ENCODE peak calls at places on chromosome 13, in six cellular contexts. One of them, this sample, is unnamed.

GRCh38 chr13:80036845-80037504 is 304.0 kb downstream of the SPRY2 start:
- DNase-seq in endodermal cell: no peak
- DNase-seq in ovary: no peak
- DNase-seq in vagina: no peak
- DNase-seq in fibroblast of the aortic adventitia: no peak
- DNase-seq in type B pancreatic cell: no peak
- DNase-seq in this sample: no peak

GRCh38 chr13:80955487-80955886 is 614.6 kb upstream of the SPRY2 start:
- DNase-seq in endodermal cell: no peak
- DNase-seq in ovary: no peak
- DNase-seq in vagina: no peak
- DNase-seq in fibroblast of the aortic adventitia: no peak
- DNase-seq in type B pancreatic cell: no peak
- DNase-seq in this sample: no peak

GRCh38 chr13:66532146-66532545 is 698.0 kb downstream of the PCDH9 start:
- DNase-seq in endodermal cell: no peak
- DNase-seq in ovary: no peak
- DNase-seq in vagina: no peak
- DNase-seq in fibroblast of the aortic adventitia: peak
- DNase-seq in type B pancreatic cell: no peak
- DNase-seq in this sample: no peak

GRCh38 chr13:97577026-97577425 is 143.1 kb downstream of the RAP2A start:
- DNase-seq in endodermal cell: no peak
- DNase-seq in ovary: no peak
- DNase-seq in vagina: no peak
- DNase-seq in fibroblast of the aortic adventitia: no peak
- DNase-seq in type B pancreatic cell: no peak
- DNase-seq in this sample: no peak

GRCh38 chr13:81487151-81487550 is 1146.2 kb upstream of the SPRY2 start:
- DNase-seq in endodermal cell: peak
- DNase-seq in ovary: no peak
- DNase-seq in vagina: no peak
- DNase-seq in fibroblast of the aortic adventitia: no peak
- DNase-seq in type B pancreatic cell: no peak
- DNase-seq in this sample: no peak

GRCh38 chr13:79527698-79528097 is 46.7 kb downstream of the NDFIP2 start:
- DNase-seq in endodermal cell: no peak
- DNase-seq in ovary: no peak
- DNase-seq in vagina: no peak
- DNase-seq in fibroblast of the aortic adventitia: no peak
- DNase-seq in type B pancreatic cell: no peak
- DNase-seq in this sample: no peak

GRCh38 chr13:25397763-25398162 is 26.0 kb downstream of the ATP8A2 start:
- DNase-seq in endodermal cell: peak
- DNase-seq in ovary: no peak
- DNase-seq in vagina: no peak
- DNase-seq in fibroblast of the aortic adventitia: no peak
- DNase-seq in type B pancreatic cell: no peak
- DNase-seq in this sample: no peak

GRCh38 chr13:32669030-32669646 is 82.9 kb downstream of the PDS5B start:
- DNase-seq in endodermal cell: no peak
- DNase-seq in ovary: no peak
- DNase-seq in vagina: no peak
- DNase-seq in fibroblast of the aortic adventitia: peak
- DNase-seq in type B pancreatic cell: no peak
- DNase-seq in this sample: no peak

GRCh38 chr13:110571897-110572777 is 10.6 kb upstream of the RAB20 start:
- DNase-seq in endodermal cell: peak
- DNase-seq in ovary: no peak
- DNase-seq in vagina: peak
- DNase-seq in fibroblast of the aortic adventitia: no peak
- DNase-seq in type B pancreatic cell: no peak
- DNase-seq in this sample: no peak

GRCh38 chr13:78630509-78630908 is 27.2 kb upstream of the POU4F1 start:
- DNase-seq in endodermal cell: no peak
- DNase-seq in ovary: no peak
- DNase-seq in vagina: no peak
- DNase-seq in fibroblast of the aortic adventitia: no peak
- DNase-seq in type B pancreatic cell: no peak
- DNase-seq in this sample: no peak

GRCh38 chr13:79871594-79871993 is 390.6 kb downstream of the NDFIP2 start:
- DNase-seq in endodermal cell: no peak
- DNase-seq in ovary: no peak
- DNase-seq in vagina: no peak
- DNase-seq in fibroblast of the aortic adventitia: no peak
- DNase-seq in type B pancreatic cell: no peak
- DNase-seq in this sample: no peak

GRCh38 chr13:33785384-33785783 is 32.6 kb upstream of the RFC3 start:
- DNase-seq in endodermal cell: no peak
- DNase-seq in ovary: no peak
- DNase-seq in vagina: no peak
- DNase-seq in fibroblast of the aortic adventitia: no peak
- DNase-seq in type B pancreatic cell: no peak
- DNase-seq in this sample: no peak

GRCh38 chr13:43405457-43405856 is 381.3 kb downstream of the ENOX1 start:
- DNase-seq in endodermal cell: no peak
- DNase-seq in ovary: no peak
- DNase-seq in vagina: no peak
- DNase-seq in fibroblast of the aortic adventitia: peak
- DNase-seq in type B pancreatic cell: no peak
- DNase-seq in this sample: no peak

GRCh38 chr13:51894239-51894638 is 32.5 kb downstream of the CCDC70 start:
- DNase-seq in endodermal cell: peak
- DNase-seq in ovary: no peak
- DNase-seq in vagina: no peak
- DNase-seq in fibroblast of the aortic adventitia: no peak
- DNase-seq in type B pancreatic cell: peak
- DNase-seq in this sample: no peak

GRCh38 chr13:24251525-24251924 is 57.9 kb upstream of the C1QTNF9 start:
- DNase-seq in endodermal cell: no peak
- DNase-seq in ovary: no peak
- DNase-seq in vagina: no peak
- DNase-seq in fibroblast of the aortic adventitia: no peak
- DNase-seq in type B pancreatic cell: no peak
- DNase-seq in this sample: no peak

GRCh38 chr13:40777166-40777956 is 6.4 kb upstream of the MRPS31 start:
- DNase-seq in endodermal cell: peak
- DNase-seq in ovary: no peak
- DNase-seq in vagina: no peak
- DNase-seq in fibroblast of the aortic adventitia: peak
- DNase-seq in type B pancreatic cell: no peak
- DNase-seq in this sample: no peak

GRCh38 chr13:101514695-101515275 is 62.3 kb downstream of the ITGBL1 start:
- DNase-seq in endodermal cell: peak
- DNase-seq in ovary: no peak
- DNase-seq in vagina: no peak
- DNase-seq in fibroblast of the aortic adventitia: peak
- DNase-seq in type B pancreatic cell: no peak
- DNase-seq in this sample: no peak

GRCh38 chr13:47875206-47875605 is 125.9 kb downstream of the SUCLA2 start:
- DNase-seq in endodermal cell: no peak
- DNase-seq in ovary: no peak
- DNase-seq in vagina: no peak
- DNase-seq in fibroblast of the aortic adventitia: no peak
- DNase-seq in type B pancreatic cell: no peak
- DNase-seq in this sample: no peak

GRCh38 chr13:113431171-113431570 is 22.1 kb downstream of the ADPRHL1 start:
- DNase-seq in endodermal cell: no peak
- DNase-seq in ovary: no peak
- DNase-seq in vagina: no peak
- DNase-seq in fibroblast of the aortic adventitia: no peak
- DNase-seq in type B pancreatic cell: no peak
- DNase-seq in this sample: no peak

DNA sequence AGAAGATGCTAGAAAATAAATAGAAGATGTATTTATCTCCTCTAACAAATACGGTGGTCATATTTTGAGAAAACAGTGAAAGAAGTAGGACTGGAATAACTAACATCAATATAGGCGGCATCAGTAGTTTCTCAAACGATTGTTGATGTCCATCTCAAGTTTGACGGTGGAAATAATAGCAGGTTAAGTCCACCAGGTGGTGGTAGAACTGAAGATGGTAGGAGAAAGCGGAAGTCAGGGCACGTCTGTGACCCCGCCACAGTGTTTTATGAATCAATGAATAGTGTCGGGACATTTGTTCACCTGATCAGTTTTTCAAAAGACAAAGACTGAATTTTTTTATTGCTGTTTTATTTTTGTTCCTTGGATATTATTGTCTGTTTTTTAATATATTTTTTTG is 706.4 kb upstream of the SLC10A2 start:
- DNase-seq in endodermal cell: peak
- DNase-seq in ovary: no peak
- DNase-seq in vagina: no peak
- DNase-seq in fibroblast of the aortic adventitia: no peak
- DNase-seq in type B pancreatic cell: no peak
- DNase-seq in this sample: no peak
- TF ChIP-seq CTCF in endodermal cell: peak
- TF ChIP-seq CTCF in ovary: no peak
- TF ChIP-seq CTCF in vagina: no peak
- TF ChIP-seq CTCF in fibroblast of the aortic adventitia: no peak
- TF ChIP-seq CTCF in type B pancreatic cell: peak
- TF ChIP-seq CTCF in this sample: no peak

GRCh38 chr13:102781591-102781990 is 8.0 kb upstream of the TEX30 start:
- DNase-seq in endodermal cell: no peak
- DNase-seq in ovary: no peak
- DNase-seq in vagina: no peak
- DNase-seq in fibroblast of the aortic adventitia: no peak
- DNase-seq in type B pancreatic cell: no peak
- DNase-seq in this sample: no peak

GRCh38 chr13:102779426-102780159 is 6.0 kb upstream of the TEX30 start:
- DNase-seq in endodermal cell: no peak
- DNase-seq in ovary: no peak
- DNase-seq in vagina: no peak
- DNase-seq in fibroblast of the aortic adventitia: no peak
- DNase-seq in type B pancreatic cell: no peak
- DNase-seq in this sample: no peak

GRCh38 chr13:102774210-102774560 is 599 bp upstream of the TEX30 start:
- DNase-seq in endodermal cell: no peak
- DNase-seq in ovary: no peak
- DNase-seq in vagina: no peak
- DNase-seq in fibroblast of the aortic adventitia: no peak
- DNase-seq in type B pancreatic cell: no peak
- DNase-seq in this sample: no peak

GRCh38 chr13:102774596-102775375 is 1.2 kb upstream of the TEX30 start:
- DNase-seq in endodermal cell: no peak
- DNase-seq in ovary: no peak
- DNase-seq in vagina: no peak
- DNase-seq in fibroblast of the aortic adventitia: no peak
- DNase-seq in type B pancreatic cell: no peak
- DNase-seq in this sample: no peak

GRCh38 chr13:102777716-102778115 is 4.1 kb upstream of the TEX30 start:
- DNase-seq in endodermal cell: no peak
- DNase-seq in ovary: no peak
- DNase-seq in vagina: no peak
- DNase-seq in fibroblast of the aortic adventitia: no peak
- DNase-seq in type B pancreatic cell: no peak
- DNase-seq in this sample: no peak
- TF ChIP-seq CTCF in endodermal cell: no peak
- TF ChIP-seq CTCF in ovary: no peak
- TF ChIP-seq CTCF in vagina: no peak
- TF ChIP-seq CTCF in fibroblast of the aortic adventitia: no peak
- TF ChIP-seq CTCF in type B pancreatic cell: no peak
- TF ChIP-seq CTCF in this sample: no peak

DNA sequence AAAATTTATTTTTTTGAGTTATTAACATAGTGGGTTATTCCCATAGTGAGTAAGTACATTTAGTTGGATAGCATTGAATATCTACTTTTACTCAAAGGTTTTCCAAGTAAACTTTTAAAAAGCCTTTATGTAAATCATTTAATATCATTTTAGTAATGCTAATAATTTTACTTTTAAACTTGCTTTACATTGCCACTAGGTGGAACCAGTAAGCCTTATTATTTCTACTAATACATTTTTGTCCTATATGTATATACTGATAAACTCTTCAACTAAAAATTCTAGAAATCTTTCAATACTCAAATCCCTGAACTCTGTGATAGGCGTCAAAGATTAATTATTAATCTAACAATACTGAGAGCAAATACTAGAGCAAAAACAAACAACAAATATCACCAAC is 1709.2 kb upstream of the PCDH20 start:
- DNase-seq in endodermal cell: no peak
- DNase-seq in ovary: no peak
- DNase-seq in vagina: no peak
- DNase-seq in fibroblast of the aortic adventitia: peak
- DNase-seq in type B pancreatic cell: no peak
- DNase-seq in this sample: no peak
- TF ChIP-seq CTCF in endodermal cell: peak
- TF ChIP-seq CTCF in ovary: no peak
- TF ChIP-seq CTCF in vagina: no peak
- TF ChIP-seq CTCF in fibroblast of the aortic adventitia: no peak
- TF ChIP-seq CTCF in type B pancreatic cell: peak
- TF ChIP-seq CTCF in this sample: no peak

GRCh38 chr13:82634946-82635345 is 1247.3 kb downstream of the SLITRK1 start:
- DNase-seq in endodermal cell: no peak
- DNase-seq in ovary: no peak
- DNase-seq in vagina: no peak
- DNase-seq in fibroblast of the aortic adventitia: no peak
- DNase-seq in type B pancreatic cell: no peak
- DNase-seq in this sample: no peak
- TF ChIP-seq CTCF in endodermal cell: no peak
- TF ChIP-seq CTCF in ovary: no peak
- TF ChIP-seq CTCF in vagina: no peak
- TF ChIP-seq CTCF in fibroblast of the aortic adventitia: no peak
- TF ChIP-seq CTCF in type B pancreatic cell: no peak
- TF ChIP-seq CTCF in this sample: no peak

GRCh38 chr13:73849292-73849691 is 284.9 kb downstream of the KLF12 start:
- DNase-seq in endodermal cell: peak
- DNase-seq in ovary: no peak
- DNase-seq in vagina: no peak
- DNase-seq in fibroblast of the aortic adventitia: peak
- DNase-seq in type B pancreatic cell: no peak
- DNase-seq in this sample: no peak
- TF ChIP-seq CTCF in endodermal cell: peak
- TF ChIP-seq CTCF in ovary: no peak
- TF ChIP-seq CTCF in vagina: no peak
- TF ChIP-seq CTCF in fibroblast of the aortic adventitia: peak
- TF ChIP-seq CTCF in type B pancreatic cell: peak
- TF ChIP-seq CTCF in this sample: peak

DNA sequence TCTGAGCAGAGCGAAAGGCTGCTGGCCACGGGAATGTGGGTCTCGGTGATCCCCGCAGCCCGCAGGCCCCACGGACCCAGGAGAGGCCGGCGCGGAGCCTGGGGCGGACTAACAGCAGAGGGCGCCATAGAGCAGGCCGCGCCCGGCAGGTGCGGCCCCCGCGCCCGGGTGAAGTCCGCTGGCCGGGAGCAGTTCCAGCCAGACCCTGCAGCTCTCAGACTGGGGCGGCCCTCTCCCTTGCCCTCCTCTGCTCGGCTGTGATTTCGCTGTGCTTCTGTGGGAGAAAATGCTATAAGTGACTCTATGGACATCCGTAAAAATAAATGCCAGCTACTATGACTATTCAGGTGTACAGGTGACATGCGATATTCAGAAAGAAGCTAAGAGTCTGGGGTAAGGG is 37.7 kb downstream of the GSX1 start:
- DNase-seq in endodermal cell: peak
- DNase-seq in ovary: peak
- DNase-seq in vagina: no peak
- DNase-seq in fibroblast of the aortic adventitia: peak
- DNase-seq in type B pancreatic cell: peak
- DNase-seq in this sample: peak
- TF ChIP-seq CTCF in endodermal cell: peak
- TF ChIP-seq CTCF in ovary: peak
- TF ChIP-seq CTCF in vagina: peak
- TF ChIP-seq CTCF in fibroblast of the aortic adventitia: peak
- TF ChIP-seq CTCF in type B pancreatic cell: peak
- TF ChIP-seq CTCF in this sample: peak

This sample was measured in thoracic aorta.